ENCODE peak calls at places on chromosome 21, in six cellular contexts. G, W, J, M, K and B are unnamed samples. For H3K4me1, the result is how much of the 10 kb centered on the place peaks cover.

GRCh38 chr21:41075668-41076463 is 92.1 kb upstream of the BACE2 start:
- DNase-seq in G (no peak), W (no peak), J (no peak), M (no peak), K (no peak), B (no peak)

GRCh38 chr21:26909972-26910371 is 56.9 kb downstream of the ADAMTS5 start:
- DNase-seq in G (no peak), W (no peak), J (no peak), M (no peak), K (no peak), B (no peak)

GRCh38 chr21:25412090-25412489 is 195.2 kb downstream of the MRPL39 start:
- DNase-seq in G (peak), W (no peak), J (no peak), M (no peak), K (no peak), B (no peak)

GRCh38 chr21:27807596-27807995 is 840.7 kb upstream of the ADAMTS5 start:
- DNase-seq in G (no peak), W (no peak), J (no peak), M (no peak), K (no peak), B (no peak)

GRCh38 chr21:40381111-40381510 is 465.8 kb downstream of the DSCAM start:
- DNase-seq in G (no peak), W (no peak), J (no peak), M (no peak), K (no peak), B (no peak)

GRCh38 chr21:26087223-26087918 is 83.2 kb downstream of the APP start:
- DNase-seq in G (no peak), W (no peak), J (no peak), M (no peak), K (no peak), B (no peak)

GRCh38 chr21:39016740-39017315 is 166.4 kb downstream of the PSMG1 start:
- DNase-seq in G (no peak), W (peak), J (no peak), M (no peak), K (no peak), B (no peak)

GRCh38 chr21:33642027-33642895 is at the start of gene ITSN1:
- DNase-seq in G (peak), W (peak), J (peak), M (peak), K (peak), B (peak)

GRCh38 chr21:39687069-39687468 is 57.9 kb upstream of the IGSF5 start:
- DNase-seq in G (no peak), W (no peak), J (no peak), M (no peak), K (no peak), B (peak)

GRCh38 chr21:25670726-25671125 is 31.7 kb downstream of the JAM2 start:
- DNase-seq in G (peak), W (no peak), J (no peak), M (peak), K (no peak), B (no peak)

DNA sequence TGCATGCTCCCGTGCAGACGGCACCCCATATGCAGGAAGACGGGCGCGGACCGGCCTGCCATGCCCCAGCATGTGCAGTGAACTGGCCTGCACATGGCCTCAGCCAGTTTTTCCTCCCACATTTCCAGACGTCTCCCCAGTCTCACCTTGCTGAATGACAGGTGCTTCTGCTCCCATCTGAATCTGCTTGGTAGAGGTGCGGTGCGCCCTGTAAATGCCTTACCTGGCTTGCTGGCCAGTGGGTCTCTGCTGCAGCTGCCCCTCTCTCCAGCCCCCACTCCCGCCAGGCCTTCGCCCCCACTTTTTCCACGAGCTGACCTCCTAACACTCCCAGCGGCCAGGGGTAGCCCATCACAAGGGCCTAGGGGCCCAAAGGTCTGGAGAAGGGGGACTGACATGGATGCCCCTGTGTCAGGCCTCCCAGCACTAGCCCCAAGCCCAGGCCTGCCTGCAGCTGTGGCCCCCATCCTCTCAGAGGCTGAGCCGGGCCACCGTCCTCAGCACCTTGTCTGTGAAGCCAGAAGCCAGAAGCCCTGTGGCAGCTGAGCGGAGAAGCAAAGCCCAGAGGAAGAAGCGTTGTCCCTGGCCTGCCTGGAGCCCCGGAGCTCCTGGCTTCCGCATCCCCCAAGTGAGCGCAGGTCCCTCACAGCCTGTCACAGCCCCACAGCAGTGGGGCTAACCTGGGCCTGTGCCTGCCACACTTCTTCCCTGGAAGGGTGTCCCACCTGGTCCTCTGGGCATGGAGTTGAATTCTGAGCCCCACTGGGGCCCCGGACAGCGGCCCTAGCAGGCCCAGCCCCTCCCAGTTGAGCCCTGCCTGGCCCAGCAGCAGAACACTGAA is 3.7 kb upstream of the SLC19A1 start:
- DNase-seq in G (no peak), W (no peak), J (peak), M (no peak), K (no peak), B (no peak)
- H3K4me1 ChIP-seq in G (under half), W (under half), J (under half), M (under half), K (under half), B (under half)

GRCh38 chr21:37460196-37460595 is 93.6 kb downstream of the DYRK1A start:
- DNase-seq in G (no peak), W (no peak), J (no peak), M (no peak), K (no peak), B (no peak)

GRCh38 chr21:37459575-37459974 is 93.0 kb downstream of the DYRK1A start:
- DNase-seq in G (peak), W (no peak), J (no peak), M (no peak), K (no peak), B (no peak)

GRCh38 chr21:37461494-37461893 is 94.9 kb downstream of the DYRK1A start:
- DNase-seq in G (no peak), W (no peak), J (no peak), M (no peak), K (no peak), B (no peak)

GRCh38 chr21:37463083-37463780 is 96.7 kb downstream of the DYRK1A start:
- DNase-seq in G (peak), W (no peak), J (no peak), M (no peak), K (no peak), B (peak)

DNA sequence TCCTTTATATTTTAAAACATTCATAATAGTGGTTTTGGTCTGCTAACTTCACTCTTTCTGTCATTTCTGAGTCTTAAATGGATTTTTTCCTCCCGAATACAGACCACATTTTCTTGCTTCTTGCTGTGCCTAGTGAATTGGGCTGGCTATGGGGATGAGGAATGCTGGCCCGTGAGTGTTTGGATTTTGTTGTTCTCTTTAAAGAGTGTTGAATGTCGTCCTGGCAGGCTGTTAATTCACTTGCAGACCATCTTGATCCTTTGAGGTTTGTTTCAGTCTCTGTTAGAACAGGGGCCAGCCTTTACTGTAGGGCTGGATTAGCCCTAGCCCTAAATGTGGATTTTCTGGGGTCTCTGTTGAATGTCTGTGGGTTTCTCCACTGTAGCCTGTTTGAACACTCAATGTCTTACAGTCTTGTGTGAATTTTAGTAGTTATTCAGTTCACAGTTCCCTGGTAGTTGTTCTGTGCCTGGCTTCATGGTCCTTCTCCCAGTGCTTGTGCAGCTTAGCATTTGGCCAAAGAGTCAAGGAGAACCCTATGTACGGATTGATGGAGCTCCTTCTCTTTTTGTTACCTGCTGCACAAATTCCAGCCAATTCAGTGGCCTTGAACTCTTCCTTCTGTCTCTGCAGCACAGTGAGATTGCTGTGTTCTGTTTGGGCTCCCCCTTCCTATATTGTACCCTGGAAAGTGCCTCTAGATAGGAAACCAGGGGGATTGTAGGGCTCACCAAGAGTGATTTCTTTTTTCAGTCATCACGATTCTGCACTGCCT is 95.7 kb downstream of the DYRK1A start:
- DNase-seq in G (no peak), W (no peak), J (no peak), M (no peak), K (no peak), B (no peak)
- H3K4me1 ChIP-seq in G (under half), W (half or more), J (half or more), M (half or more), K (half or more), B (under half)

GRCh38 chr21:35048706-35049617 is at the start of gene RUNX1:
- DNase-seq in G (peak), W (peak), J (no peak), M (peak), K (peak), B (no peak)
- H3K4me1 ChIP-seq in G (under half), W (half or more), J (under half), M (under half), K (under half), B (under half)

GRCh38 chr21:28960245-28960644 is 32.4 kb downstream of the LTN1 start:
- DNase-seq in G (no peak), W (no peak), J (no peak), M (no peak), K (no peak), B (no peak)

GRCh38 chr21:28961927-28962326 is 30.8 kb downstream of the LTN1 start:
- DNase-seq in G (no peak), W (no peak), J (no peak), M (no peak), K (no peak), B (no peak)

GRCh38 chr21:28963831-28964230 is 28.8 kb downstream of the LTN1 start:
- DNase-seq in G (no peak), W (no peak), J (no peak), M (no peak), K (no peak), B (no peak)

GRCh38 chr21:28962465-28962864 is 30.2 kb downstream of the LTN1 start:
- DNase-seq in G (no peak), W (no peak), J (no peak), M (no peak), K (no peak), B (no peak)

DNA sequence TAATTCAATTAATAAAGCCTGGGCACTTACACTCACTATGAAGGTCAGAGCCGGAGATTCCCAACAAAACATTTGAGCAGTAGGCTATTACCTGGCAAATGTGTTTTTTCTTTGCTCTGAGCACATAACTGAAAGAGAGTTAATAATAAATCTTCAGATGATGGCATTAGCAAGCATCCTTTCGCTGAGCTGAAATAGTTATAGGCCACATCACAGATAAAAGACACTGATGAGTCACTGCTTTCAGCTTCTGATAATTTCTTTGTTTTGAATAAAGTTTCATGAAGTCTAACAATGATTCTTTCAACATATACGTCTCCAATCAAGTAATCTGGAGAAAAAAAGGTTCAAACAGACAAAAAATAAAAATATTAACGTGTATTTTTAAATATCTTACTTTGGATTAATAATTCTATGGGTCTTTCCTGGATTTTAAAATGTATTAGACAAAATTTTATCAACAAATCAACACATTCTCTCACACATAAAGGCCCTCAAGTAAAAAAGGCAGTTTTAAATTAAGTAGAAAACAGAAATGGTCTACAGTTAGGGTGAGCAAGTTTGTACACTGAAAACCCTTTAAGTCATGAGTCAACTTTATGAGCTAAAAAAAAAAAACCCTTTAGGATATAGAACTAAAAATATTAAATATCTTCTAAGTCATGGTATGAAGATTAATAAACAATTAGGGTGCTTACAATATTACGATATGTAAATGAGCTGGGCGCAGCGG is 33.1 kb downstream of the LTN1 start:
- DNase-seq in G (peak), W (no peak), J (no peak), M (no peak), K (no peak), B (no peak)
- H3K4me1 ChIP-seq in G (under half), W (under half), J (under half), M (under half), K (under half), B (under half)

DNA sequence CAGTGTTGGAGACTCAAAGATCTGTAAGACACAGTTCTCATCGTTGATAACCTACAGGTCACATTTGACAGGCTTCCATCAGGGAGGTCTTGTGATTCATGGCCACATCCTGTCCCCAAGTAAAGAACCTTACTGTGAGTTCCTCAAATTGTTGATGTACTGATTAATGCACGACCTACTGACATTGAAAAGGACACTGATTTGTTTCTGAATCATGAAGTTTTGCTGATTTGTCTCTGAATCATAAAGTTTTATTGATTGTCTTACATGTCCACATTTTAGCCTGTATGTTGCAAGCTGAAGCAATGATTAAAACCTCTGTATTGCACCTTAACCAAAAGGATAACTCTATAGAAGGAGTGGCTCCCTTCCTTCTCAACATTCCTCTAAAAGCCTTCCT is 476.3 kb upstream of the RUNX1 start:
- DNase-seq in G (no peak), W (no peak), J (no peak), M (no peak), K (no peak), B (no peak)
- H3K4me1 ChIP-seq in G (under half), W (under half), J (under half), M (under half), K (under half), B (under half)

DNA sequence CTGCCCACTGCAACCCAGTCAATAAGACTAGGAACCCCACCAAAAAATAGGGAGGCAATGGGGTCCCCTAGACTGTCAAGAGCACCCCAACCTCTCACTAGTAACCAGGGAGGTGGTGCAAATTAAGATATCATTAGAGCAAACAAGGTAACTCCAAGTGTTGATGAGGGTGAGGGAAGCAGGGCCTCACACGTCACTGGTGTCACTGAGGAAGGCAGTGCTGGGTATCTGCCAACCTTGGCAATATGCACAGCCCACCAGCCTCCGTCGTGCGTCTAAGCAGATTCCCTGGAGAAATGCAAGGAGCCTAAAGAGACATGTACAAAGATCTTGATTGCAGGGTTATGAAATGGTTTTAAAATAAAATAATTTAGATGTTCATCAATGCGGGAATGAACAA is 3.8 kb downstream of the UBASH3A start:
- DNase-seq in G (no peak), W (no peak), J (no peak), M (no peak), K (no peak), B (no peak)
- H3K4me1 ChIP-seq in G (under half), W (under half), J (under half), M (under half), K (under half), B (under half)

GRCh38 chr21:31665397-31665796 is 5.9 kb downstream of the SOD1 start:
- DNase-seq in G (peak), W (no peak), J (no peak), M (no peak), K (no peak), B (no peak)
- H3K4me1 ChIP-seq in G (under half), W (half or more), J (half or more), M (under half), K (under half), B (under half)